ENCODE peak calls at places on chromosome X, in seven cellular contexts. C is HepG2; P is IMR-90; D is bronchial epithelial cell; O is mammary epithelial cell; Y is CD8-positive, alpha-beta T cell; B is adrenal gland. M is an unnamed sample.

GRCh38 chrX:77085372-77085771 is 361.8 kb upstream of the FGF16 start:
- DNase-seq in B (no peak), O (no peak), Y (no peak), C (no peak), D (no peak), P (no peak), M (no peak)

GRCh38 chrX:105972690-105973386 is 65.7 kb downstream of the SERPINA7 start:
- DNase-seq in C (peak; percentile 14), Y (no peak), O (no peak), D (no peak), B (no peak), P (no peak), M (no peak)

GRCh38 chrX:102727761-102728160 is 7.2 kb downstream of the GPRASP3 start:
- DNase-seq in O (no peak), C (no peak), B (no peak), D (no peak), P (no peak), Y (no peak), M (no peak)

GRCh38 chrX:87621697-87622096 is 104.1 kb downstream of the KLHL4 start:
- DNase-seq in O (no peak), D (no peak), P (no peak), Y (no peak), B (no peak), C (no peak), M (peak; percentile 24)

GRCh38 chrX:135974279-135974856 is 580 bp upstream of the MMGT1 start:
- DNase-seq in B (no peak), P (peak; percentile 52), Y (peak; percentile 74), C (peak; percentile 2), D (no peak), O (no peak), M (peak; percentile 52)

GRCh38 chrX:104659037-104659744 is 93.2 kb downstream of the IL1RAPL2 start:
- DNase-seq in D (peak; percentile 50), B (peak; percentile 15), P (no peak), C (no peak), Y (no peak), O (peak; percentile 32), M (peak; percentile 10)

GRCh38 chrX:75746891-75747639 is 38.0 kb downstream of the MAGEE2 start:
- DNase-seq in Y (peak; percentile 9), B (peak; percentile 29), O (no peak), D (no peak), C (peak; percentile 1), P (no peak), M (peak; percentile 2)

GRCh38 chrX:17361620-17362019 is 13.4 kb upstream of the NHS start:
- DNase-seq in O (no peak), P (no peak), C (peak; percentile 19), B (no peak), D (no peak), Y (no peak), M (peak; percentile 5)

GRCh38 chrX:154761977-154762528 is 611 bp upstream of the DKC1 start:
- DNase-seq in Y (no peak), B (no peak), D (no peak), O (no peak), P (no peak), C (no peak), M (no peak)

GRCh38 chrX:108091878-108092291 is 307 bp downstream of the ATG4A start:
- DNase-seq in Y (peak; percentile 16), C (no peak), D (peak; percentile 21), P (no peak), B (no peak), O (no peak), M (no peak)

GRCh38 chrX:153735274-153735673 is 10.6 kb downstream of the ABCD1 start:
- DNase-seq in B (no peak), D (peak; percentile 26), Y (no peak), P (no peak), O (no peak), C (no peak), M (no peak)

GRCh38 chrX:38754102-38754790 is 47.0 kb upstream of the MID1IP1 start:
- DNase-seq in P (peak; percentile 58), B (peak; percentile 22), C (peak; percentile 19), D (peak; percentile 52), Y (peak; percentile 11), O (peak; percentile 35), M (peak; percentile 66)

GRCh38 chrX:120790118-120790517 is 85.5 kb downstream of the CT47B1 start:
- DNase-seq in O (peak; percentile 55), D (peak; percentile 55), B (peak; percentile 37), P (peak; percentile 71), C (peak; percentile 40), Y (peak; percentile 18), M (peak; percentile 83)

GRCh38 chrX:40849906-40850672 is 114.7 kb upstream of the MED14 start:
- DNase-seq in O (no peak), C (no peak), P (peak; percentile 40), D (no peak), B (no peak), Y (no peak), M (no peak)

GRCh38 chrX:46803140-46803539 is 33.7 kb upstream of the RP2 start:
- DNase-seq in B (no peak), Y (no peak), O (no peak), D (no peak), C (peak; percentile 15), P (no peak), M (peak; percentile 12)

GRCh38 chrX:65300104-65300809 is 234.3 kb downstream of the LAS1L start:
- DNase-seq in Y (no peak), P (no peak), C (peak; percentile 0), B (no peak), D (no peak), O (no peak), M (no peak)

GRCh38 chrX:150566734-150567182 is 1.7 kb upstream of the MTM1 start:
- DNase-seq in D (no peak), P (no peak), C (no peak), Y (no peak), B (no peak), O (no peak), M (no peak)
- H3K4me3 ChIP-seq in D (no peak overlapping the region), P (no peak overlapping the region), C (no peak overlapping the region), Y (no peak overlapping the region), B (no peak overlapping the region), O (no peak overlapping the region), M (no peak overlapping the region)

GRCh38 chrX:96683997-96684338 is 674 bp upstream of the DIAPH2 start:
- DNase-seq in P (no peak), B (no peak), C (peak; percentile 0), D (no peak), O (no peak), Y (no peak), M (peak; percentile 31)

GRCh38 chrX:96682516-96682915 is 2.1 kb upstream of the DIAPH2 start:
- DNase-seq in B (no peak), Y (peak; percentile 4), O (no peak), C (no peak), D (no peak), P (no peak), M (no peak)

GRCh38 chrX:96688789-96689188 is 4.1 kb downstream of the DIAPH2 start:
- DNase-seq in C (no peak), D (no peak), B (no peak), P (no peak), O (no peak), Y (no peak), M (no peak)

GRCh38 chrX:96685205-96686099 is 810 bp downstream of the DIAPH2 start:
- DNase-seq in C (peak; percentile 7), D (peak; percentile 58), Y (peak; percentile 20), O (peak; percentile 48), P (peak; percentile 55), B (peak; percentile 20), M (peak; percentile 70)

DNA sequence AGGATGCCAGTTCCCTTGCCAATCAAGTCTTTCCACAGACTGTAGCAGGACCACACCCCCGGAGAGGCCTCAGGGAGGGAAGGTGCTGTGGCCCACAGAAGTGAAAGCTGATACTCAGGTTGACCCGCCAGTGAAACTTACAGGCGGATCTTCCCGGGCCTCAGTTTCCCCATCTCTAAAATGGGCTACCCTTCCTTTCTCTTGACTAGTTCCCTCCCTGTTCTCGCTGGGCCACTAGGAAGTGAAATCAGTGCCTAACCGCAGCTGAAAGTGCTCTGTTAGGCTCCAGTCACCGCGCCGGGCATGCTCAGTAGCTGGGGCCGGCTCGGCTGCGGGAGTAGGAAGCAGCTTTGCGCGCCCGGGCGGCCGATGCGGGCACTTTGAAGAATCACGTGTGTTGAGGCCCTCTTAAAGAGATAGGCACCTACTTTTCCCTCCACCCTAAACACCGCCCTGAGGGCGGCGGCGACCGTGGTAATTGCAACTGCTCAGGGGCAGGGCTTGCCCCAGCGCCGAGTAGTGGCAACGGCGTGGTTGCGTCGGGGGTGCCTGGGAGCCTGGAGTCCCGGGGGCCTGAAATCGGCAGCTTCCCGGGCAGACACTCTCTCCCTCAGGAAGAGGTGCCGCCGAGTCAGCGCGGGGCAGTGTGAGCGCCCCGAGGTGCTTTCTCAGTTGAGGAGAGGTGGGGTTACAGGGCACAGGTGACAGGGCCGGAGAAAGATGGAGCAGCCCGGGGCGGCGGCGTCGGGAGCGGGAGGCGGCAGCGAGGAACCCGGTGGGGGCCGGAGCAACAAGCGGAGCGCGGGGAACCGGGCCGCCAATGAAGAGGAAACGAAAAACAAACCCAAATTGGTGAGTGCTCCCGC is at the start of gene DIAPH2:
- DNase-seq in D (peak; percentile 64), O (peak; percentile 74), B (peak; percentile 67), P (peak; percentile 75), C (peak; percentile 78), Y (peak; percentile 62), M (peak; percentile 78)
- TF ChIP-seq CTCF in D (peak; percentile 3), O (peak; percentile 17), B (peak; percentile 16), P (no peak), C (no peak), Y (no peak), M (no peak)

DNA sequence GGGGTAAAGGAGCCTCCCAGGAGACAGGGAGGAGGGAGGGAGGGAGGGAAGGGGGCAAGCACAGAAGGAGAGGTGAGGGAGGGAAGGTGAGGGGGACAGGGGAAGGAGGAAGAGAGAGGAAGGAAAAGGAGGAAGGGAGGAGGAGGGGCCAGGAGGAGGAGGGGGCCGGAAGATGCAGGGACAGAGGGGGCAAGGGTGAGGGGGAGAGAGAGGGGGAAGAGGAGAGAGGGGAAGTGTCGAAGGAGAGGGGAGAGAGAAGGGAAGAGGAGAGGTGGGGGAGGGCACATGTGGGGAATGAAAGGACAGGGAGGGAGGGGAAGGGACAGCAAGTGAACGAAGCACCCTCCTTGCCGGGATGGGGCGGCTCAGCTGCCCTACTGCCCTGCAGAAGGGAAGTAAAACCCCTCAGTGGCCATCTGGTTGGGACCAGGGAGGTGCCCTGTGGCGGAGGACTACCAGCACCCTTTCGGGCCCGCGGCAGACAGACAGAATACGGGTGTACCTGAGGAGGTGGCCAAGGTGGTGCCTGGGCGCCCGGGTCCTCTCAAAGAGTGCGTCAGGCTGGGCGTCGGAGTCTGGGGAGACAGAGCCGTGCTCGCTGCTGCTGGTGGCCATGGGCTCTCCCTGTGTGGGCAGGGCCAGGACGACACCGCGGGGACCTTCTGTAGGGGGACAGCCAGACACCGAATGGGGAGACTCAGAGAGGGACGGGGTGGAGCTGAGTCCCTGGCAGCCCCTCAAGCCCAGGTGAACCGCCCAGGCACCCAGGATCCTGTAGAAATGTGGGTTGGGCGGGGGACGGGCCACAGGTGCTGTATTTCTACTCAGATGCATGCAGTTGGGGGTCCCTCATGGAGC is 29.5 kb downstream of the PDHA1 start:
- DNase-seq in B (no peak), P (no peak), Y (no peak), C (no peak), O (no peak), D (no peak), M (no peak)
- H3K4me3 ChIP-seq in B (peak overlapping the region; percentile 28), P (peak overlapping the region; percentile 42), Y (peak overlapping the region; percentile 22), C (no peak overlapping the region), O (no peak overlapping the region), D (peak overlapping the region; percentile 30), M (no peak overlapping the region)

DNA sequence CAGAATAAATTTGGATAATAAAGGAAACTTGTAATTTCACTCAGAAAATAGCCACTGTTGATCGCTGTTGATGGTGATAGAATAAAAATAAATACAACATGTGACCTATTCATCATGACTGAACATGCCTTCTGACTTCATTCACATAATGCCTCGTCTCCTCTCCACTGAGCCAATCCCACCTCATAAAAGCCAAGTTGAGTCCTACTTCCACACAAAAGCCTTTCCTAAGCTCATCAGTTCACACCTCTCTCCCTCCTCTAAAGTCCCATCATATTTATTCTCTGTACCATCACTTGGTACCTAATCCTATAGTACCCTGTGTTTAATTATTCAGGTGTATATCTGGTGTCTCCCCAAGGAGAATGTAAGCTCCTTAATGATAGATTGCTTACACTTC is 37.7 kb downstream of the APOO start:
- DNase-seq in P (no peak), O (no peak), D (no peak), Y (no peak), C (no peak), B (no peak), M (no peak)
- TF ChIP-seq CTCF in P (no peak), O (no peak), D (no peak), Y (no peak), C (no peak), B (no peak), M (no peak)